ENCODE peak calls at places on chromosomes 11 and 22, in six cellular contexts. R is right lobe of liver, O is uterus, N is ovary, J is gastrocnemius medialis, L is Peyer's patch. Z is an unnamed sample. For H3K27me3, the result is how much of the 10 kb centered on the place peaks cover.

GRCh38 chr11:86874314-86875056 is 74.1 kb downstream of the PRSS23 start:
- DNase-seq in R (no peak), O (no peak), N (no peak), J (no peak), L (no peak), Z (no peak)

GRCh38 chr11:27234043-27234668 is 128.9 kb downstream of the CCDC34 start:
- DNase-seq in R (no peak), O (peak), N (no peak), J (peak), L (peak), Z (no peak)

GRCh38 chr11:61102667-61103491 is 590 bp downstream of the CD5 start:
- DNase-seq in R (no peak), O (no peak), N (no peak), J (no peak), L (no peak), Z (no peak)

GRCh38 chr11:76237041-76237649 is 30.8 kb upstream of the WNT11 start:
- DNase-seq in R (no peak), O (no peak), N (no peak), J (no peak), L (no peak), Z (no peak)

GRCh38 chr11:34997872-34998548 is 81.6 kb downstream of the PDHX start:
- DNase-seq in R (no peak), O (no peak), N (no peak), J (no peak), L (no peak), Z (no peak)

GRCh38 chr22:37823134-37823985 is at the start of gene GALR3:
- DNase-seq in R (no peak), O (no peak), N (no peak), J (no peak), L (no peak), Z (no peak)

GRCh38 chr11:63909621-63910506 is 7.1 kb downstream of the RCOR2 start:
- DNase-seq in R (no peak), O (no peak), N (no peak), J (no peak), L (no peak), Z (no peak)

GRCh38 chr11:1337647-1338007 is 28.2 kb upstream of the TOLLIP start:
- DNase-seq in R (no peak), O (no peak), N (no peak), J (no peak), L (no peak), Z (no peak)

GRCh38 chr22:22030493-22031182 is 48.1 kb upstream of the TOP3B start:
- DNase-seq in R (no peak), O (peak), N (no peak), J (no peak), L (peak), Z (no peak)

GRCh38 chr11:17459211-17459610 is 17.4 kb downstream of the ABCC8 start:
- DNase-seq in R (no peak), O (peak), N (no peak), J (no peak), L (no peak), Z (no peak)

GRCh38 chr11:116861539-116861938 is 24.1 kb upstream of the APOA1 start:
- DNase-seq in R (no peak), O (no peak), N (no peak), J (no peak), L (no peak), Z (no peak)

GRCh38 chr11:81005595-81005994 is 1564.8 kb upstream of the TENM4 start:
- DNase-seq in R (no peak), O (no peak), N (no peak), J (no peak), L (no peak), Z (no peak)

GRCh38 chr11:33690290-33691050 is 10.2 kb downstream of the C11orf91 start:
- DNase-seq in R (peak), O (peak), N (no peak), J (no peak), L (no peak), Z (no peak)

GRCh38 chr11:69231466-69232018 is 62.4 kb upstream of the MYEOV start:
- DNase-seq in R (no peak), O (no peak), N (no peak), J (no peak), L (no peak), Z (no peak)

GRCh38 chr11:58642120-58642625 is 19.7 kb downstream of the CNTF start:
- DNase-seq in R (no peak), O (no peak), N (no peak), J (no peak), L (no peak), Z (no peak)

GRCh38 chr11:28619870-28620540 is 511.8 kb downstream of the METTL15 start:
- DNase-seq in R (no peak), O (no peak), N (no peak), J (no peak), L (no peak), Z (no peak)

GRCh38 chr11:110565690-110566336 is 136.1 kb downstream of the FDX1 start:
- DNase-seq in R (no peak), O (no peak), N (no peak), J (no peak), L (no peak), Z (peak)

GRCh38 chr11:110571286-110571685 is 141.0 kb downstream of the ARHGAP20 start:
- DNase-seq in R (no peak), O (no peak), N (no peak), J (no peak), L (no peak), Z (no peak)

GRCh38 chr11:110565344-110565684 is 135.6 kb downstream of the FDX1 start:
- DNase-seq in R (no peak), O (no peak), N (no peak), J (no peak), L (no peak), Z (no peak)

GRCh38 chr11:110564676-110565343 is 135.1 kb downstream of the FDX1 start:
- DNase-seq in R (no peak), O (no peak), N (no peak), J (no peak), L (no peak), Z (no peak)

DNA sequence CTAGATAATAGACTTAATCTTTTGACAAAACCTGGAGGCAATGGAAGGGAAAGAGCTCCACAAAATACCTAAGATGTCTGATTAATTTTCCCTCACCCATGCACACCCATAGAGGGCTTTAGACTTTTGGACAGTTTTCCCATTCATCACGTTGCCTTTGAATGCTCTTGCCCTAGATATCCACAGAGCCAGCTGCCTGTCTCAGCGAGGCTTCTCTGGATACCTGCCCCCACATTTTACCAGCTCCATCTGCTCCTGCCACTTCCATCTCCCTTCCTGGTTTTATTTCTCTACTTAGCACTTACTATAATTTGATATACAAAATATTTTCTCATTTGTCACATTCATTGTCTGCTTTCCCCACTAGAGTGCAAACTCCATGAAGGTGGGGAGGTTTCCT is 136.8 kb downstream of the FDX1 start:
- DNase-seq in R (no peak), O (no peak), N (no peak), J (no peak), L (no peak), Z (no peak)
- TF ChIP-seq CTCF in R (no peak), O (no peak), N (no peak), J (no peak), L (no peak), Z (no peak)

DNA sequence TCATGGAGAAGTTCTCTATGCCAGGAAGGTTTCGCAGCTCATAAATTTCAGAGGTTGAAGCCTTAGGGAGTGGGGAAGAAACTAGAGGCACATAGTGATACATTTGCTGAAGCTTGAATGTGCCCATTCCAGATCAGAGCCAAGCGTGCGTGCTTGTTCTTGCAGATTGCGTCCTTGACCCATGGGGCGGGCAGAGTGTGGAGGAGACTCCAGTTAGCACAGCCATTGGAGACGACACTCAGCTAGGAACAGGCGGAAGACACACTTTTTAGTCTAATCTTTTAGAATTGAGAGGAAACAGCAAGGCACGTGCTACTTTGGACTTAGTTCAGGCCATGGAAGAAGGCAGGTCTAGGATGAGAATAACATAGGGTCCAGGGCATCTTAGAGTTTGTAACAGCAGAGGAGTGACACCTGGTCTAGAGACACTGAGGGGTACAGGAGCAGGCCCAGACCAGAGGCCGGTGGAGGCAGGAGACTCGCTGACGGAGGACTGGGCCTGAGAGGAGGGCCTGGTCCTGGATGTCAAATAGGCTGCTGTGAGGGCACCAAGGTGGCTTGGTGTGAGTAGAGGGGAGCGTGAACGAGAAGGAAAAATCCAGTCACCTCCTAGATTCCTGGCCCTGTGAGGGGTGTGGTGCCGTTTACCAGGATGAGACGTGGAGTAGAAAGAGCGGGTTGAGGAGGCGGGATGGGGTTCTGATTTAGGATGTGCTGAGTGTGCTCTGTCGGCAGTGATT is 154.6 kb downstream of the TBC1D22A start:
- DNase-seq in R (no peak), O (no peak), N (no peak), J (no peak), L (no peak), Z (no peak)
- TF ChIP-seq POLR2A in R (no peak), O (no peak), N (no peak), J (no peak), L (no peak), Z (no peak)

DNA sequence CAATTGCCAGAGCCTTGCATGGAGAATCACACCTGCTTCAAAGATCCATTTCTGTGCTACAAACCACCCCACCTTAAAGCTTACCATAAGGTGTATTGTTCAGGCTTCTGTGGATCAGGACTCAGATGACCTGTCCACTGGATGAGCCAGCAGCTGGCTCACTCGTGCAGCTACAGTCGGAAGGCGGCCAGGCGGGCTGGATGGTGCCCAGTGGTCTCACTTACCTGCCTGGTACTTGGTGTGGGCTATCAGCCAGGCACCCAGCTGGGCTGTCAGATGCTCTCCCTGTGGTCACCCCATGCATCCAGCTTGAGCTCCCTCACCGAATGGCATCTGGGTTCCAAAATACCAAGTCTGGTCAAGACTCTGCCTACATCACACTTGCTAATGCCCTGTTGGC is 10.9 kb upstream of the APOBEC3B start:
- DNase-seq in R (no peak), O (no peak), N (no peak), J (no peak), L (no peak), Z (no peak)
- H3K27me3 ChIP-seq in R (under half), O (under half), N (under half), J (under half), L (under half), Z (under half)

DNA sequence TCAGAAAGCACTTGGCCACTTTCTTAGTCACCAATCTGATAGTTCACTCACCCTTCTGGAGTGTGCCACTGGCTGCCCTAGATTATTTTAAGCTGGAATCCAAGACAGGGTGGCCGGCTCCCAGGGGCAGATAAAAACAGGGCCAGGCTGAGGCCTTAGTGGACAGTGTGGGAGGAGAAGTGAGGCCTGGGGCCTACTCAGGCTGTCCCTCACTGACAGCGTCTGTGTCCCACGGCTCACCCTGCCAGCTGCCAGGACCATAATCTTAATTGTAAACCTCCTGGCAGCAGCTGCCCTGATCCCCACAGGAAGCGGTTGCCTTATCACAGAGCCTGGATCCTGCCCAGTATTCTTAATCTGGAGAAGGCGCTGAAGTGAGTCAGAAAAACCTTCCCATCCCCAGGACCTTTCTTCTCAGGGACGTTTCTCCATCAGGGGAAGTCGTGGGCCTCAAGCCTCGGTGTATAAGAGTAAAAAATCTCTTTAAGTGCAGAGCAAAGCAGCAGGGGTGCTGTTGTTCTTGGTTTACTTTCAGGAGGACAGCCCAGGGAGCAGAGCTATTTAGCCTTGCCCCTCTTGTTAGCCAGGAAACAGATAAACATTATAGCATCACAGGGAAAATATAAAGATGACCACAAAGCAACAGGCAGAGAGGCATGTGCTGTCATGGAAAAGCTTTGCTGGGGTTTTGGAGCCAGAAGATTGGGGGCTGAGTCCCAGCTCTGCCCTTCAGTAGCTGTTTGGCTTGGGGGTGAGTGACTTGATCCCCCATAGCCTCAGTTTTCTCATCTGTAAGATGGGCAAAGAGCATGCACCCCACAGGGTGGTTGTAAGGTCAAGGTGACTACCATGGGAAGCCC is 39.6 kb downstream of the TSPAN18 start:
- DNase-seq in R (no peak), O (peak), N (peak), J (no peak), L (no peak), Z (no peak)
- TF ChIP-seq CTCF in R (no peak), O (no peak), N (no peak), J (no peak), L (no peak), Z (no peak)